ENCODE peak calls at places on chromosome 22, in four cellular contexts. P, S, V and D are unnamed samples.

GRCh38 chr22:31504282-31504681 is 7.9 kb downstream of the SFI1 start:
- DNase-seq in P (no peak), S (peak; percentile 62), V (no peak), D (no peak)

GRCh38 chr22:42431401-42432019 is 693 bp downstream of the NFAM1 start:
- DNase-seq in P (no peak), S (no peak), V (no peak), D (no peak)

GRCh38 chr22:22857607-22858558 is 29.7 kb upstream of the IGLL5 start:
- DNase-seq in P (no peak), S (no peak), V (no peak), D (no peak)

GRCh38 chr22:34877506-34877905 is 188.5 kb upstream of the ISX start:
- DNase-seq in P (no peak), S (peak; percentile 59), V (no peak), D (no peak)

GRCh38 chr22:21797444-21798221 is 62.0 kb upstream of the YPEL1 start:
- DNase-seq in P (no peak), S (peak; percentile 74), V (no peak), D (no peak)

GRCh38 chr22:50010676-50011446 is 1.7 kb downstream of the IL17REL start:
- DNase-seq in P (no peak), S (no peak), V (no peak), D (no peak)

GRCh38 chr22:42773161-42773560 is 52.5 kb upstream of the A4GALT start:
- DNase-seq in P (no peak), S (no peak), V (no peak), D (peak; percentile 67)

GRCh38 chr22:50341977-50342650 is 1.0 kb upstream of the PPP6R2 start:
- DNase-seq in P (peak; percentile 92), S (peak; percentile 68), V (peak; percentile 61), D (peak; percentile 88)

GRCh38 chr22:47437110-47437509 is 674.7 kb downstream of the TBC1D22A start:
- DNase-seq in P (no peak), S (no peak), V (no peak), D (no peak)

GRCh38 chr22:27207907-27208306 is 550.5 kb downstream of the MIAT start:
- DNase-seq in P (peak; percentile 81), S (peak; percentile 78), V (no peak), D (peak; percentile 81)

GRCh38 chr22:36104435-36104834 is 56.1 kb downstream of the APOL3 start:
- DNase-seq in P (peak; percentile 16), S (no peak), V (no peak), D (no peak)
- TF ChIP-seq CTCF in P (no peak), S (no peak), V (no peak), D (no peak)

GRCh38 chr22:39148727-39149535 is 3.5 kb downstream of the CBX7 start:
- DNase-seq in P (peak; percentile 93), S (no peak), V (no peak), D (no peak)

GRCh38 chr22:39144101-39144815 is 8.2 kb downstream of the CBX7 start:
- DNase-seq in P (peak; percentile 68), S (peak; percentile 38), V (no peak), D (no peak)

GRCh38 chr22:39148024-39148726 is 4.3 kb downstream of the CBX7 start:
- DNase-seq in P (no peak), S (no peak), V (no peak), D (no peak)

GRCh38 chr22:39147335-39148023 is 5.0 kb downstream of the CBX7 start:
- DNase-seq in P (no peak), S (no peak), V (no peak), D (no peak)

GRCh38 chr22:39146256-39147101 is 6.0 kb downstream of the CBX7 start:
- DNase-seq in P (no peak), S (no peak), V (no peak), D (no peak)
- H3K27ac ChIP-seq in P (peak overlapping the region; percentile 99), S (no peak overlapping the region), V (peak overlapping the region; percentile 21), D (peak overlapping the region; percentile 89)

GRCh38 chr22:25027959-25028840 is 75.7 kb downstream of the KIAA1671 start:
- DNase-seq in P (no peak), S (no peak), V (no peak), D (no peak)
- TF ChIP-seq CTCF in P (peak; percentile 33), S (peak; percentile 55), V (no peak), D (no peak)

GRCh38 chr22:39244073-39244495 is 698 bp downstream of the PDGFB start:
- DNase-seq in P (no peak), S (no peak), V (no peak), D (no peak)
- H3K27ac ChIP-seq in P (no peak overlapping the region), S (no peak overlapping the region), V (no peak overlapping the region), D (peak overlapping the region; percentile 27)

GRCh38 chr22:24178502-24179440 is 2.5 kb upstream of the SUSD2 start:
- DNase-seq in P (no peak), S (no peak), V (no peak), D (no peak)
- TF ChIP-seq CTCF in P (peak; percentile 14), S (peak; percentile 40), V (peak; percentile 50), D (no peak)